ENCODE peak calls at places on chromosomes 12 and 14, in five cellular contexts. M is LoVo; B is stimulated activated CD8-positive, alpha-beta memory T cell treated with anti-CD3 and anti-CD28 coated beads, Interleukin-4, amount 100 ng/mL, for 48 hours; F is NCI-H1930; H is DMS153. W is an unnamed sample.

GRCh38 chr12:47981496-47982260 is 18.3 kb downstream of the TMEM106C start:
- DNase-seq in M (no peak), B (no peak), F (no peak), H (no peak), W (no peak)

GRCh38 chr12:20704860-20705259 is 9.7 kb downstream of the SLCO1C1 start:
- DNase-seq in M (no peak), B (no peak), F (no peak), H (no peak), W (no peak)

GRCh38 chr12:68331500-68331868 is 678 bp downstream of the MDM1 start:
- DNase-seq in M (no peak), B (peak; percentile 37), F (no peak), H (no peak), W (no peak)

GRCh38 chr14:71403673-71404072 is 496.4 kb downstream of the PCNX1 start:
- DNase-seq in M (no peak), B (no peak), F (no peak), H (peak; percentile 13), W (no peak)

GRCh38 chr12:108955225-108955835 is 65.5 kb downstream of the SVOP start:
- DNase-seq in M (peak; percentile 62), B (no peak), F (no peak), H (peak; percentile 51), W (no peak)

GRCh38 chr12:6205761-6206160 is 5.6 kb downstream of the CD9 start:
- DNase-seq in M (no peak), B (no peak), F (no peak), H (no peak), W (no peak)

GRCh38 chr14:102731871-102732800 is 45.1 kb upstream of the TRAF3 start:
- DNase-seq in M (no peak), B (no peak), F (no peak), H (no peak), W (no peak)

GRCh38 chr14:74476607-74477006 is 16.5 kb downstream of the NPC2 start:
- DNase-seq in M (no peak), B (no peak), F (no peak), H (no peak), W (no peak)

GRCh38 chr12:120352117-120352516 is 16.8 kb downstream of the MSI1 start:
- DNase-seq in M (no peak), B (no peak), F (no peak), H (no peak), W (no peak)

GRCh38 chr12:131882804-131883520 is 11.5 kb upstream of the ULK1 start:
- DNase-seq in M (no peak), B (no peak), F (no peak), H (no peak), W (no peak)

GRCh38 chr12:54420766-54421144 is 1.7 kb upstream of the ITGA5 start:
- DNase-seq in M (no peak), B (no peak), F (no peak), H (no peak), W (no peak)

GRCh38 chr12:90250766-90251165 is 542.1 kb upstream of the ATP2B1 start:
- DNase-seq in M (no peak), B (no peak), F (no peak), H (no peak), W (no peak)

GRCh38 chr12:40241741-40242140 is 16.9 kb downstream of the LRRK2 start:
- DNase-seq in M (no peak), B (no peak), F (no peak), H (no peak), W (no peak)

GRCh38 chr12:68733661-68734071 is 12.3 kb upstream of the SLC35E3 start:
- DNase-seq in M (no peak), B (no peak), F (no peak), H (no peak), W (no peak)

GRCh38 chr12:6868211-6869048 is 1.1 kb downstream of the TPI1 start:
- DNase-seq in M (no peak), B (no peak), F (no peak), H (no peak), W (no peak)

GRCh38 chr12:27272375-27273028 is 28.4 kb downstream of the STK38L start:
- DNase-seq in M (no peak), B (no peak), F (no peak), H (peak; percentile 65), W (no peak)

GRCh38 chr14:101954501-101954900 is 9.9 kb upstream of the DYNC1H1 start:
- DNase-seq in M (no peak), B (no peak), F (no peak), H (no peak), W (no peak)

GRCh38 chr12:110073049-110073831 is 24.9 kb upstream of the C12orf76 start:
- DNase-seq in M (no peak), B (peak; percentile 59), F (no peak), H (peak; percentile 43), W (no peak)

GRCh38 chr14:54772451-54772881 is 130.2 kb downstream of the GCH1 start:
- DNase-seq in M (no peak), B (no peak), F (no peak), H (no peak), W (no peak)

GRCh38 chr14:100593751-100594624 is 6.8 kb upstream of the BEGAIN start:
- DNase-seq in M (no peak), B (no peak), F (no peak), H (no peak), W (no peak)

GRCh38 chr14:58730793-58731464 is 93.2 kb downstream of the DACT1 start:
- DNase-seq in M (no peak), B (no peak), F (no peak), H (no peak), W (no peak)

GRCh38 chr14:44961151-44961729 is 507 bp downstream of the KLHL28 start:
- DNase-seq in M (peak; percentile 41), B (peak; percentile 68), F (no peak), H (no peak), W (no peak)

GRCh38 chr14:39097159-39097558 is 5.9 kb downstream of the SEC23A start:
- DNase-seq in M (no peak), B (no peak), F (no peak), H (no peak), W (no peak)

GRCh38 chr12:97046901-97047300 is 139.8 kb downstream of the NEDD1 start:
- DNase-seq in M (no peak), B (no peak), F (no peak), H (no peak), W (no peak)

GRCh38 chr14:99248761-99249171 is 23.2 kb downstream of the BCL11B start:
- DNase-seq in M (no peak), B (peak; percentile 60), F (no peak), H (no peak), W (no peak)

GRCh38 chr12:117063162-117063911 is 35.9 kb downstream of the TESC start:
- DNase-seq in M (no peak), B (peak; percentile 44), F (no peak), H (no peak), W (no peak)

GRCh38 chr14:99415496-99416281 is 65.0 kb downstream of the SETD3 start:
- DNase-seq in M (peak; percentile 76), B (peak; percentile 60), F (peak; percentile 30), H (peak; percentile 60), W (peak; percentile 40)

GRCh38 chr14:106308839-106309389 is 782.5 kb downstream of the TMEM121 start:
- DNase-seq in M (no peak), B (peak; percentile 100), F (peak; percentile 80), H (no peak), W (no peak)

GRCh38 chr12:122942609-122943008 is 23.7 kb downstream of the ABCB9 start:
- DNase-seq in M (peak; percentile 54), B (no peak), F (no peak), H (no peak), W (no peak)

GRCh38 chr12:121333747-121334146 is 18.5 kb downstream of the ANAPC5 start:
- DNase-seq in M (no peak), B (no peak), F (no peak), H (no peak), W (no peak)

GRCh38 chr12:108665608-108666202 is 32.0 kb upstream of the SELPLG start:
- DNase-seq in M (no peak), B (no peak), F (no peak), H (no peak), W (no peak)

GRCh38 chr12:109112720-109113465 is 3.5 kb upstream of the ACACB start:
- DNase-seq in M (no peak), B (no peak), F (no peak), H (no peak), W (no peak)